ENCODE peak calls at places on chromosomes 16 and 17, in seven cellular contexts. One of them, this sample, is unnamed.
A peak's percentile ranks its signal among the peaks of the same experiment; 100 is the strongest.

GRCh38 chr16:21265104-21265825 is 12.8 kb downstream of the CRYM start:
- DNase-seq in MM.1S: no peak
- DNase-seq in tibial nerve: no peak
- DNase-seq in spleen: no peak
- DNase-seq in IMR-90: no peak
- DNase-seq in naive thymus-derived CD4-positive, alpha-beta T cell: no peak
- DNase-seq in CD4-positive, CD25-positive, alpha-beta regulatory T cell: no peak
- DNase-seq in this sample: no peak

GRCh38 chr17:42843358-42843934 is 934 bp upstream of the AOC2 start:
- DNase-seq in MM.1S: no peak
- DNase-seq in tibial nerve: peak; percentile 43
- DNase-seq in spleen: peak; percentile 12
- DNase-seq in IMR-90: peak; percentile 74
- DNase-seq in naive thymus-derived CD4-positive, alpha-beta T cell: peak; percentile 33
- DNase-seq in CD4-positive, CD25-positive, alpha-beta regulatory T cell: peak; percentile 21
- DNase-seq in this sample: no peak

GRCh38 chr17:67243284-67243683 is 1.7 kb downstream of the HELZ start:
- DNase-seq in MM.1S: no peak
- DNase-seq in tibial nerve: no peak
- DNase-seq in spleen: no peak
- DNase-seq in IMR-90: no peak
- DNase-seq in naive thymus-derived CD4-positive, alpha-beta T cell: no peak
- DNase-seq in CD4-positive, CD25-positive, alpha-beta regulatory T cell: no peak
- DNase-seq in this sample: no peak

GRCh38 chr17:13046361-13046760 is 28.5 kb upstream of the ELAC2 start:
- DNase-seq in MM.1S: no peak
- DNase-seq in tibial nerve: no peak
- DNase-seq in spleen: no peak
- DNase-seq in IMR-90: no peak
- DNase-seq in naive thymus-derived CD4-positive, alpha-beta T cell: no peak
- DNase-seq in CD4-positive, CD25-positive, alpha-beta regulatory T cell: no peak
- DNase-seq in this sample: no peak

GRCh38 chr16:52991572-52991971 is 61.1 kb downstream of the CHD9NB start:
- DNase-seq in MM.1S: no peak
- DNase-seq in tibial nerve: no peak
- DNase-seq in spleen: no peak
- DNase-seq in IMR-90: no peak
- DNase-seq in naive thymus-derived CD4-positive, alpha-beta T cell: no peak
- DNase-seq in CD4-positive, CD25-positive, alpha-beta regulatory T cell: no peak
- DNase-seq in this sample: no peak

GRCh38 chr17:1783834-1784611 is 22.2 kb downstream of the SERPINF1 start:
- DNase-seq in MM.1S: peak; percentile 20
- DNase-seq in tibial nerve: peak; percentile 97
- DNase-seq in spleen: peak; percentile 87
- DNase-seq in IMR-90: peak; percentile 86
- DNase-seq in naive thymus-derived CD4-positive, alpha-beta T cell: peak; percentile 30
- DNase-seq in CD4-positive, CD25-positive, alpha-beta regulatory T cell: peak; percentile 52
- DNase-seq in this sample: peak; percentile 86

GRCh38 chr16:10180042-10180770 is 2.0 kb downstream of the GRIN2A start:
- DNase-seq in MM.1S: no peak
- DNase-seq in tibial nerve: no peak
- DNase-seq in spleen: no peak
- DNase-seq in IMR-90: no peak
- DNase-seq in naive thymus-derived CD4-positive, alpha-beta T cell: no peak
- DNase-seq in CD4-positive, CD25-positive, alpha-beta regulatory T cell: no peak
- DNase-seq in this sample: no peak

GRCh38 chr17:5283531-5284315 is 1.6 kb downstream of the RABEP1 start:
- DNase-seq in MM.1S: no peak
- DNase-seq in tibial nerve: no peak
- DNase-seq in spleen: no peak
- DNase-seq in IMR-90: peak; percentile 19
- DNase-seq in naive thymus-derived CD4-positive, alpha-beta T cell: no peak
- DNase-seq in CD4-positive, CD25-positive, alpha-beta regulatory T cell: peak; percentile 7
- DNase-seq in this sample: no peak

GRCh38 chr17:76102944-76103273 is 678 bp downstream of the EXOC7 start:
- DNase-seq in MM.1S: no peak
- DNase-seq in tibial nerve: no peak
- DNase-seq in spleen: no peak
- DNase-seq in IMR-90: no peak
- DNase-seq in naive thymus-derived CD4-positive, alpha-beta T cell: no peak
- DNase-seq in CD4-positive, CD25-positive, alpha-beta regulatory T cell: no peak
- DNase-seq in this sample: no peak

GRCh38 chr17:76152580-76152979 is 11.5 kb upstream of the FOXJ1 start:
- DNase-seq in MM.1S: no peak
- DNase-seq in tibial nerve: no peak
- DNase-seq in spleen: peak; percentile 46
- DNase-seq in IMR-90: no peak
- DNase-seq in naive thymus-derived CD4-positive, alpha-beta T cell: no peak
- DNase-seq in CD4-positive, CD25-positive, alpha-beta regulatory T cell: no peak
- DNase-seq in this sample: no peak

GRCh38 chr16:68091604-68092261 is 6.6 kb downstream of the NFATC3 start:
- DNase-seq in MM.1S: no peak
- DNase-seq in tibial nerve: no peak
- DNase-seq in spleen: no peak
- DNase-seq in IMR-90: peak; percentile 72
- DNase-seq in naive thymus-derived CD4-positive, alpha-beta T cell: no peak
- DNase-seq in CD4-positive, CD25-positive, alpha-beta regulatory T cell: no peak
- DNase-seq in this sample: no peak

GRCh38 chr16:81723098-81723723 is 55.9 kb upstream of the PLCG2 start:
- DNase-seq in MM.1S: peak; percentile 72
- DNase-seq in tibial nerve: peak; percentile 89
- DNase-seq in spleen: peak; percentile 46
- DNase-seq in IMR-90: peak; percentile 80
- DNase-seq in naive thymus-derived CD4-positive, alpha-beta T cell: peak; percentile 72
- DNase-seq in CD4-positive, CD25-positive, alpha-beta regulatory T cell: peak; percentile 86
- DNase-seq in this sample: no peak

GRCh38 chr17:82839617-82840292 is at the start of gene ZNF750:
- DNase-seq in MM.1S: no peak
- DNase-seq in tibial nerve: no peak
- DNase-seq in spleen: peak; percentile 66
- DNase-seq in IMR-90: no peak
- DNase-seq in naive thymus-derived CD4-positive, alpha-beta T cell: no peak
- DNase-seq in CD4-positive, CD25-positive, alpha-beta regulatory T cell: no peak
- DNase-seq in this sample: no peak

GRCh38 chr16:66150691-66151090 is 215.8 kb upstream of the CDH5 start:
- DNase-seq in MM.1S: peak; percentile 51
- DNase-seq in tibial nerve: no peak
- DNase-seq in spleen: no peak
- DNase-seq in IMR-90: peak; percentile 28
- DNase-seq in naive thymus-derived CD4-positive, alpha-beta T cell: no peak
- DNase-seq in CD4-positive, CD25-positive, alpha-beta regulatory T cell: peak; percentile 84
- DNase-seq in this sample: no peak

GRCh38 chr17:44210342-44211192 is 8.9 kb downstream of the UBTF start:
- DNase-seq in MM.1S: peak; percentile 93
- DNase-seq in tibial nerve: peak; percentile 81
- DNase-seq in spleen: peak; percentile 99
- DNase-seq in IMR-90: peak; percentile 85
- DNase-seq in naive thymus-derived CD4-positive, alpha-beta T cell: peak; percentile 93
- DNase-seq in CD4-positive, CD25-positive, alpha-beta regulatory T cell: peak; percentile 93
- DNase-seq in this sample: peak; percentile 88

GRCh38 chr17:266701-267656 is 85.5 kb upstream of the DOC2B start:
- DNase-seq in MM.1S: no peak
- DNase-seq in tibial nerve: no peak
- DNase-seq in spleen: peak; percentile 56
- DNase-seq in IMR-90: no peak
- DNase-seq in naive thymus-derived CD4-positive, alpha-beta T cell: no peak
- DNase-seq in CD4-positive, CD25-positive, alpha-beta regulatory T cell: no peak
- DNase-seq in this sample: no peak

GRCh38 chr17:35286120-35286781 is 43.4 kb downstream of the SLFN5 start:
- DNase-seq in MM.1S: peak; percentile 22
- DNase-seq in tibial nerve: no peak
- DNase-seq in spleen: no peak
- DNase-seq in IMR-90: peak; percentile 20
- DNase-seq in naive thymus-derived CD4-positive, alpha-beta T cell: peak; percentile 65
- DNase-seq in CD4-positive, CD25-positive, alpha-beta regulatory T cell: peak; percentile 63
- DNase-seq in this sample: no peak

GRCh38 chr16:27718767-27719445 is 169.0 kb downstream of the KATNIP start:
- DNase-seq in MM.1S: no peak
- DNase-seq in tibial nerve: peak; percentile 36
- DNase-seq in spleen: peak; percentile 43
- DNase-seq in IMR-90: no peak
- DNase-seq in naive thymus-derived CD4-positive, alpha-beta T cell: no peak
- DNase-seq in CD4-positive, CD25-positive, alpha-beta regulatory T cell: no peak
- DNase-seq in this sample: no peak

GRCh38 chr16:88616320-88616719 is 22.1 kb upstream of the IL17C start:
- DNase-seq in MM.1S: no peak
- DNase-seq in tibial nerve: no peak
- DNase-seq in spleen: no peak
- DNase-seq in IMR-90: no peak
- DNase-seq in naive thymus-derived CD4-positive, alpha-beta T cell: no peak
- DNase-seq in CD4-positive, CD25-positive, alpha-beta regulatory T cell: no peak
- DNase-seq in this sample: peak; percentile 88

GRCh38 chr16:3383045-3383448 is 17.8 kb downstream of the ZSCAN32 start:
- DNase-seq in MM.1S: no peak
- DNase-seq in tibial nerve: no peak
- DNase-seq in spleen: no peak
- DNase-seq in IMR-90: no peak
- DNase-seq in naive thymus-derived CD4-positive, alpha-beta T cell: no peak
- DNase-seq in CD4-positive, CD25-positive, alpha-beta regulatory T cell: no peak
- DNase-seq in this sample: no peak
- H3K9me3 ChIP-seq in MM.1S: no peaks in the 10 kb centered on the region
- H3K9me3 ChIP-seq in tibial nerve: peaks cover 82% of the 10 kb centered on the region
- H3K9me3 ChIP-seq in spleen: peaks cover 20% of the 10 kb centered on the region
- H3K9me3 ChIP-seq in IMR-90: peaks cover 74% of the 10 kb centered on the region
- H3K9me3 ChIP-seq in naive thymus-derived CD4-positive, alpha-beta T cell: peaks cover 82% of the 10 kb centered on the region
- H3K9me3 ChIP-seq in CD4-positive, CD25-positive, alpha-beta regulatory T cell: peaks cover 75% of the 10 kb centered on the region
- H3K9me3 ChIP-seq in this sample: peaks cover 31% of the 10 kb centered on the region

DNA sequence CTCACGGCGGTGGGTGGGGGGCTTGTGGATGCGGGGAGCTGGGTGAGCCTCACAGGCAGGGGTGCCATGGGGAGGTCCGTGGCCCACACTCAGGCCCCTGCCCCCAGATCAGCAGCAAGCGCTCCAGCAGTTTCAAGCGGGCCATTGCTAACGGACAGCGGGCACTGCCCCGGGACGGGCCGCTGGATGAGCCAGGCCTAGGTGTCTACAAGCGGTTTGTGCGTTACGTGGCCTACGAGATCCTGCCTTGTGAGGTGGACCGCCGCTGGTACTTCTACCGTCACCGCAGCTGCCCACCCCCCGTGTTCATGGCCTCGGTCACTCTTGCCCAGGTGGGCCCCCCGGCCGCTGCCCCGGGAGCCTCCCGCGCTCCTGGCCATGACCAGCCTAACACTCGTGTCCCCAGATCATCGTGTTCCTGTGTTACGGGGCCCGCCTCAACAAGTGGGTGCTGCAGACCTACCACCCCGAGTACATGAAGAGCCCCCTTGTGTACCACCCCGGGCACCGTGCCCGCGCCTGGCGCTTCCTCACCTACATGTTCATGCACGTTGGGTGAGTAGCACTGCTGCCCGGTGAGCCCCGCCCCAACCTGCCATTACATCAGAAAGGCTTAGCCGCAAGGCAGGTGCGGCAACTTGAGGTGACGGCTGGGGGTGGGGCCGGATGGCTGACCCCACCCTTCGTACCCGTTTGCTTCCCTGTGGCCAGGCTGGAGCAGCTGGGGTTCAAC is 1.3 kb downstream of the RHBDL1 start:
- DNase-seq in MM.1S: no peak
- DNase-seq in tibial nerve: no peak
- DNase-seq in spleen: no peak
- DNase-seq in IMR-90: no peak
- DNase-seq in naive thymus-derived CD4-positive, alpha-beta T cell: no peak
- DNase-seq in CD4-positive, CD25-positive, alpha-beta regulatory T cell: no peak
- DNase-seq in this sample: peak; percentile 76
- H3K4me1 ChIP-seq in MM.1S: peaks cover 8% of the 10 kb centered on the region
- H3K4me1 ChIP-seq in tibial nerve: peaks cover 16% of the 10 kb centered on the region
- H3K4me1 ChIP-seq in spleen: peaks cover 25% of the 10 kb centered on the region
- H3K4me1 ChIP-seq in IMR-90: peaks cover 17% of the 10 kb centered on the region
- H3K4me1 ChIP-seq in naive thymus-derived CD4-positive, alpha-beta T cell: peaks cover 5% of the 10 kb centered on the region
- H3K4me1 ChIP-seq in CD4-positive, CD25-positive, alpha-beta regulatory T cell: peaks cover 33% of the 10 kb centered on the region
- H3K4me1 ChIP-seq in this sample: peaks cover 7% of the 10 kb centered on the region

GRCh38 chr17:57422574-57423164 is 166.3 kb downstream of the MSI2 start:
- DNase-seq in MM.1S: no peak
- DNase-seq in tibial nerve: no peak
- DNase-seq in spleen: no peak
- DNase-seq in IMR-90: peak; percentile 57
- DNase-seq in naive thymus-derived CD4-positive, alpha-beta T cell: no peak
- DNase-seq in CD4-positive, CD25-positive, alpha-beta regulatory T cell: peak; percentile 27
- DNase-seq in this sample: no peak
- H3K9me3 ChIP-seq in MM.1S: no peaks in the 10 kb centered on the region
- H3K9me3 ChIP-seq in tibial nerve: no peaks in the 10 kb centered on the region
- H3K9me3 ChIP-seq in spleen: no peaks in the 10 kb centered on the region
- H3K9me3 ChIP-seq in IMR-90: no peaks in the 10 kb centered on the region
- H3K9me3 ChIP-seq in naive thymus-derived CD4-positive, alpha-beta T cell: no peaks in the 10 kb centered on the region
- H3K9me3 ChIP-seq in CD4-positive, CD25-positive, alpha-beta regulatory T cell: no peaks in the 10 kb centered on the region
- H3K9me3 ChIP-seq in this sample: no peaks in the 10 kb centered on the region

GRCh38 chr16:19700319-19700781 is 17.7 kb downstream of the KNOP1 start:
- DNase-seq in MM.1S: no peak
- DNase-seq in tibial nerve: no peak
- DNase-seq in spleen: peak; percentile 28
- DNase-seq in IMR-90: peak; percentile 70
- DNase-seq in naive thymus-derived CD4-positive, alpha-beta T cell: no peak
- DNase-seq in CD4-positive, CD25-positive, alpha-beta regulatory T cell: no peak
- DNase-seq in this sample: no peak
- H3K4me1 ChIP-seq in MM.1S: no peaks in the 10 kb centered on the region
- H3K4me1 ChIP-seq in tibial nerve: peaks cover 49% of the 10 kb centered on the region
- H3K4me1 ChIP-seq in spleen: peaks cover 27% of the 10 kb centered on the region
- H3K4me1 ChIP-seq in IMR-90: peaks cover 24% of the 10 kb centered on the region
- H3K4me1 ChIP-seq in naive thymus-derived CD4-positive, alpha-beta T cell: peaks cover 34% of the 10 kb centered on the region
- H3K4me1 ChIP-seq in CD4-positive, CD25-positive, alpha-beta regulatory T cell: peaks cover 26% of the 10 kb centered on the region
- H3K4me1 ChIP-seq in this sample: peaks cover 31% of the 10 kb centered on the region

DNA sequence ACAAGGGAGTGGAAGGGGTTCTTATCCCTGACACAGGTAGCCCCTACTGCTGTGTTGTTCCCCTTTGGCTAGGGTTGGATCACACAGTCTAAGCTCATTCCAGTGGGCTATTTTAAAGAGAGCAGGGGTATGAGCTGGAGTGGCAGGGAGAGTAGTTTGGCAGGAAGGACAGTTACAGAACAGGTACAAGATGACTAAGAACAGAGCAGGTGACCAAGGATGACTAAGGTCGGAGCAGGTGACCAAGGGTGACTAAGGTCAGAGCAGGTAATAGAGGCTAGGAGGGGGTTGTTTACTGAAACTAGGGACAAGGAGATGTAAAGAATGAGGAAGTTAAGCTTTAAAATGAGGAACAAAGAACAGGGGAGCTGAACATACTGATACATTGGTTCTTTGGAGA is 58.8 kb downstream of the UTP18 start:
- DNase-seq in MM.1S: no peak
- DNase-seq in tibial nerve: no peak
- DNase-seq in spleen: no peak
- DNase-seq in IMR-90: no peak
- DNase-seq in naive thymus-derived CD4-positive, alpha-beta T cell: no peak
- DNase-seq in CD4-positive, CD25-positive, alpha-beta regulatory T cell: no peak
- DNase-seq in this sample: no peak
- H3K9me3 ChIP-seq in MM.1S: no peaks in the 10 kb centered on the region
- H3K9me3 ChIP-seq in tibial nerve: no peaks in the 10 kb centered on the region
- H3K9me3 ChIP-seq in spleen: peaks cover 38% of the 10 kb centered on the region
- H3K9me3 ChIP-seq in IMR-90: peaks cover 4% of the 10 kb centered on the region
- H3K9me3 ChIP-seq in naive thymus-derived CD4-positive, alpha-beta T cell: peaks cover 5% of the 10 kb centered on the region
- H3K9me3 ChIP-seq in CD4-positive, CD25-positive, alpha-beta regulatory T cell: peaks cover 11% of the 10 kb centered on the region
- H3K9me3 ChIP-seq in this sample: peaks cover 8% of the 10 kb centered on the region

This sample was measured in lung.